ENCODE peak calls at places on chromosomes 2 and 18, in four cellular contexts. One of them, this sample, is unnamed.

GRCh38 chr2:132645176-132645575 is 24.8 kb downstream of the LYPD1 start:
- DNase-seq in pancreas: peak; percentile 61
- DNase-seq in WERI-Rb-1: peak; percentile 76
- DNase-seq in SJSA1: no peak
- DNase-seq in this sample: no peak

GRCh38 chr18:22778996-22779395 is 154.1 kb upstream of the RBBP8 start:
- DNase-seq in pancreas: no peak
- DNase-seq in WERI-Rb-1: no peak
- DNase-seq in SJSA1: no peak
- DNase-seq in this sample: no peak

GRCh38 chr2:68935471-68935870 is 17.2 kb downstream of the GKN2 start:
- DNase-seq in pancreas: no peak
- DNase-seq in WERI-Rb-1: no peak
- DNase-seq in SJSA1: no peak
- DNase-seq in this sample: no peak

GRCh38 chr2:26645792-26646191 is 4.6 kb upstream of the CIB4 start:
- DNase-seq in pancreas: no peak
- DNase-seq in WERI-Rb-1: no peak
- DNase-seq in SJSA1: no peak
- DNase-seq in this sample: no peak

GRCh38 chr2:165469417-165469816 is at the start of gene CSRNP3:
- DNase-seq in pancreas: no peak
- DNase-seq in WERI-Rb-1: peak; percentile 74
- DNase-seq in SJSA1: no peak
- DNase-seq in this sample: peak; percentile 59

GRCh38 chr18:51582551-51582950 is 385.1 kb upstream of the MEX3C start:
- DNase-seq in pancreas: no peak
- DNase-seq in WERI-Rb-1: no peak
- DNase-seq in SJSA1: no peak
- DNase-seq in this sample: no peak

GRCh38 chr2:97763176-97763845 is 49.9 kb downstream of the ZAP70 start:
- DNase-seq in pancreas: no peak
- DNase-seq in WERI-Rb-1: no peak
- DNase-seq in SJSA1: no peak
- DNase-seq in this sample: no peak

GRCh38 chr2:111227716-111228141 is 107.0 kb downstream of the BCL2L11 start:
- DNase-seq in pancreas: no peak
- DNase-seq in WERI-Rb-1: no peak
- DNase-seq in SJSA1: peak; percentile 83
- DNase-seq in this sample: no peak

GRCh38 chr2:127607399-127607908 is 38.5 kb upstream of the GPR17 start:
- DNase-seq in pancreas: peak; percentile 22
- DNase-seq in WERI-Rb-1: peak; percentile 3
- DNase-seq in SJSA1: no peak
- DNase-seq in this sample: no peak

GRCh38 chr18:22639026-22639463 is 221.3 kb upstream of the CTAGE1 start:
- DNase-seq in pancreas: no peak
- DNase-seq in WERI-Rb-1: no peak
- DNase-seq in SJSA1: no peak
- DNase-seq in this sample: no peak

GRCh38 chr2:105877945-105878344 is 133.2 kb downstream of the NCK2 start:
- DNase-seq in pancreas: no peak
- DNase-seq in WERI-Rb-1: no peak
- DNase-seq in SJSA1: no peak
- DNase-seq in this sample: no peak

GRCh38 chr2:177832611-177833133 is 239.9 kb downstream of the PDE11A start:
- DNase-seq in pancreas: no peak
- DNase-seq in WERI-Rb-1: no peak
- DNase-seq in SJSA1: no peak
- DNase-seq in this sample: no peak

GRCh38 chr2:42957109-42958035 is 165.0 kb upstream of the HAAO start:
- DNase-seq in pancreas: no peak
- DNase-seq in WERI-Rb-1: no peak
- DNase-seq in SJSA1: no peak
- DNase-seq in this sample: no peak

GRCh38 chr2:144643537-144644336 is 123.8 kb upstream of the ZEB2 start:
- DNase-seq in pancreas: no peak
- DNase-seq in WERI-Rb-1: no peak
- DNase-seq in SJSA1: no peak
- DNase-seq in this sample: no peak

GRCh38 chr2:134852518-134852917 is 14.1 kb downstream of the ACMSD start:
- DNase-seq in pancreas: no peak
- DNase-seq in WERI-Rb-1: no peak
- DNase-seq in SJSA1: no peak
- DNase-seq in this sample: no peak

GRCh38 chr2:202339052-202339870 is 36.9 kb upstream of the BMPR2 start:
- DNase-seq in pancreas: no peak
- DNase-seq in WERI-Rb-1: no peak
- DNase-seq in SJSA1: no peak
- DNase-seq in this sample: no peak

DNA sequence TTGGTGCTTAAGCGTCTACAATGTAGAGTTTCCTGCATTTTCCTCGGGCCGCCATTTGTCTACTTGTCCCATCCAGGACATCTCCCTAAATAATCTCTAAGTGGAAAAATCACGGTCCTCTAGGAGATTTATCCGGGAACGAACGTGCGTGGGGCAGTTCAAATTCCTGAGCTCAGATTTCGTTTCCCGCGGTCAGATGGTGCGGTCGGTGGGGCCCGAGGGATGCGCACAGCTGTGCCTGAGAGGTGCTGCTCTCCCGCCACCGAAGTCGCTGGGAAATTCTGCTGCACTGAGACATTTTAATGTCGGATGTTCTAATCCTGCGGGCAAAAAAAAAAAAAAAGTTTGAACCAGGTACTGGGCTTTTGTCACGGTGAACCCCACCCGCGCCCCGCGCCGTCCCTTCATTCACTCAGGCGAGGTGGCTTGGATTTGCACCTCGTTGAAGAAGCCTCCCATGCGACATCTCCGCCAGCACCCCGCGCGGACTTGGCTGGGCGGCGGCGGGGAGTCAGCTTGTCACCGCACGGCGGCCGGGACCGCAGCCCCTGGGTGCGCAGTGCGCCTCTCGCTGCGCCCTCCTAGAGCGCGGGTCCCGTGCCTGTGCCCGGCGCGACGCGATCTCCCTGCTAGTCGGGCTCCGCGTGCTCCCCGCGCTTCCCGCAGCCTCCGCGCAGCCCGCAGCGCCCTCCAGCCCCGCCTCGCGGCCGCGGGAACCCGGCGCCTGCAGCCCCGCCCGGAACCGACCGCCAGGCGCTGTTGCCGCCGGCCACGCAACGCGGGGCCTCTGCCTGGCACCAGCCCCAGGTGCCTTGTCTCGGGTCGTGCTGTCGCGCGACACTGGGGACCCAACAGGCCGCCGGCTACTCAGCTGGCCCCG is 192.0 kb upstream of the TCF4 start:
- DNase-seq in pancreas: peak; percentile 55
- DNase-seq in WERI-Rb-1: peak; percentile 38
- DNase-seq in SJSA1: no peak
- DNase-seq in this sample: no peak
- H3K4me3 ChIP-seq in pancreas: peak overlapping the region; percentile 36
- H3K4me3 ChIP-seq in WERI-Rb-1: peak overlapping the region; percentile 63
- H3K4me3 ChIP-seq in SJSA1: no peak overlapping the region
- H3K4me3 ChIP-seq in this sample: peak overlapping the region; percentile 48

GRCh38 chr2:217889656-217890055 is 113.1 kb downstream of the TNS1 start:
- DNase-seq in pancreas: no peak
- DNase-seq in WERI-Rb-1: no peak
- DNase-seq in SJSA1: no peak
- DNase-seq in this sample: no peak

GRCh38 chr2:217890445-217890844 is 112.3 kb downstream of the TNS1 start:
- DNase-seq in pancreas: no peak
- DNase-seq in WERI-Rb-1: peak; percentile 32
- DNase-seq in SJSA1: no peak
- DNase-seq in this sample: peak; percentile 87

GRCh38 chr2:217884985-217885384 is 117.8 kb downstream of the TNS1 start:
- DNase-seq in pancreas: no peak
- DNase-seq in WERI-Rb-1: no peak
- DNase-seq in SJSA1: no peak
- DNase-seq in this sample: no peak

GRCh38 chr2:217886720-217887309 is 116.0 kb downstream of the TNS1 start:
- DNase-seq in pancreas: no peak
- DNase-seq in WERI-Rb-1: peak; percentile 79
- DNase-seq in SJSA1: peak; percentile 38
- DNase-seq in this sample: no peak

DNA sequence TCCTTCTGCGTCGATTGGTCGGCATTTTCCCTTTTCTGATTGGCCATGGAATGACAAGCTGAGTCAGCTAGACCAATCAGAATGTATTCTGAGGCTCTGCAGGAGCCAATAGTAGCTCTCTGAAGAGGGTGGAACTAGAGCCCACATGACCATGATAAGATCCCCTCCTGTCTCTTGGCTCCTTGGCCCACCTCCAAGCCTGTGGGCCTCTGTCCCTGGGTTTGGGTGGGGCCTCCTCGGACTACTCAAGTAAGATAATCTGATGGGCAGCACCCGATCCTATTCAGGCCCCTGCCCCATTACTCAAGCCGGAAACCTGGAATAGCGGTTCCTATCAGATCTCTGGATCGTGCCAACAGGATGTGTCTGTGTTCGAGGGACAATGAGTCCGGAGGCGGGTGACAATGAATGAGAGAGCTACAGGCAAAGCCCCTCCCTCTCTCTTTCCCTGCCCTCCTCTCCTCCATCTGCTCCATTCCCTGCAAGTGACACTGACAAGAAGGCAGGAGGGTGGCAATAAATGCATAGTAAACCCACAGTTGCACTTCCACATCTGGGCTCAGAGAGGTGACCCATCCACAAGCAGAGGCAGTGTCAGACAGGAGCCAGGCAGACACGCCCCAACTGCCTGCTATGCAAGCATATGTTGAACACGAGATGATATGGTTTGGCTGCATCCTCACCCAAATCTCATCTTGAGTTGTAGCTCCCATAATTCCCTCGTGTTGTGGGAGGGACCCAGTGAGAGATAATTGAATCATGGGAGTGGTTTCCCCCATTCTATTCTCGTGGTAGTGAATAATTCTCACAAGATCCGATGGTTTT is 114.7 kb downstream of the TNS1 start:
- DNase-seq in pancreas: no peak
- DNase-seq in WERI-Rb-1: no peak
- DNase-seq in SJSA1: no peak
- DNase-seq in this sample: peak; percentile 90
- H3K27ac ChIP-seq in pancreas: no peak overlapping the region
- H3K27ac ChIP-seq in WERI-Rb-1: no peak overlapping the region
- H3K27ac ChIP-seq in SJSA1: no peak overlapping the region
- H3K27ac ChIP-seq in this sample: peak overlapping the region; percentile 79

GRCh38 chr2:219209818-219210571 is 3.4 kb downstream of the ZFAND2B start:
- DNase-seq in pancreas: no peak
- DNase-seq in WERI-Rb-1: no peak
- DNase-seq in SJSA1: no peak
- DNase-seq in this sample: no peak

GRCh38 chr2:219207254-219207883 is 787 bp downstream of the ZFAND2B start:
- DNase-seq in pancreas: peak; percentile 44
- DNase-seq in WERI-Rb-1: no peak
- DNase-seq in SJSA1: peak; percentile 11
- DNase-seq in this sample: no peak

GRCh38 chr2:219206442-219207253 is at the start of gene ZFAND2B:
- DNase-seq in pancreas: peak; percentile 97
- DNase-seq in WERI-Rb-1: peak; percentile 94
- DNase-seq in SJSA1: peak; percentile 93
- DNase-seq in this sample: peak; percentile 96

GRCh38 chr2:219209236-219209635 is 2.7 kb downstream of the ZFAND2B start:
- DNase-seq in pancreas: peak; percentile 55
- DNase-seq in WERI-Rb-1: no peak
- DNase-seq in SJSA1: no peak
- DNase-seq in this sample: no peak

GRCh38 chr2:219207884-219208740 is 1.5 kb downstream of the ZFAND2B start:
- DNase-seq in pancreas: peak; percentile 41
- DNase-seq in WERI-Rb-1: no peak
- DNase-seq in SJSA1: peak; percentile 28
- DNase-seq in this sample: no peak
- H3K4me3 ChIP-seq in pancreas: no peak overlapping the region
- H3K4me3 ChIP-seq in WERI-Rb-1: no peak overlapping the region
- H3K4me3 ChIP-seq in SJSA1: no peak overlapping the region
- H3K4me3 ChIP-seq in this sample: no peak overlapping the region

GRCh38 chr2:29009270-29009669 is 28.2 kb downstream of the TOGARAM2 start:
- DNase-seq in pancreas: no peak
- DNase-seq in WERI-Rb-1: no peak
- DNase-seq in SJSA1: no peak
- DNase-seq in this sample: no peak

GRCh38 chr2:29010946-29011649 is 30.0 kb downstream of the TOGARAM2 start:
- DNase-seq in pancreas: no peak
- DNase-seq in WERI-Rb-1: peak; percentile 59
- DNase-seq in SJSA1: no peak
- DNase-seq in this sample: no peak

GRCh38 chr2:29012211-29012681 is 31.1 kb downstream of the TOGARAM2 start:
- DNase-seq in pancreas: no peak
- DNase-seq in WERI-Rb-1: peak; percentile 86
- DNase-seq in SJSA1: no peak
- DNase-seq in this sample: peak; percentile 80

GRCh38 chr2:29011650-29012060 is 30.6 kb downstream of the TOGARAM2 start:
- DNase-seq in pancreas: no peak
- DNase-seq in WERI-Rb-1: peak; percentile 81
- DNase-seq in SJSA1: no peak
- DNase-seq in this sample: peak; percentile 86

DNA sequence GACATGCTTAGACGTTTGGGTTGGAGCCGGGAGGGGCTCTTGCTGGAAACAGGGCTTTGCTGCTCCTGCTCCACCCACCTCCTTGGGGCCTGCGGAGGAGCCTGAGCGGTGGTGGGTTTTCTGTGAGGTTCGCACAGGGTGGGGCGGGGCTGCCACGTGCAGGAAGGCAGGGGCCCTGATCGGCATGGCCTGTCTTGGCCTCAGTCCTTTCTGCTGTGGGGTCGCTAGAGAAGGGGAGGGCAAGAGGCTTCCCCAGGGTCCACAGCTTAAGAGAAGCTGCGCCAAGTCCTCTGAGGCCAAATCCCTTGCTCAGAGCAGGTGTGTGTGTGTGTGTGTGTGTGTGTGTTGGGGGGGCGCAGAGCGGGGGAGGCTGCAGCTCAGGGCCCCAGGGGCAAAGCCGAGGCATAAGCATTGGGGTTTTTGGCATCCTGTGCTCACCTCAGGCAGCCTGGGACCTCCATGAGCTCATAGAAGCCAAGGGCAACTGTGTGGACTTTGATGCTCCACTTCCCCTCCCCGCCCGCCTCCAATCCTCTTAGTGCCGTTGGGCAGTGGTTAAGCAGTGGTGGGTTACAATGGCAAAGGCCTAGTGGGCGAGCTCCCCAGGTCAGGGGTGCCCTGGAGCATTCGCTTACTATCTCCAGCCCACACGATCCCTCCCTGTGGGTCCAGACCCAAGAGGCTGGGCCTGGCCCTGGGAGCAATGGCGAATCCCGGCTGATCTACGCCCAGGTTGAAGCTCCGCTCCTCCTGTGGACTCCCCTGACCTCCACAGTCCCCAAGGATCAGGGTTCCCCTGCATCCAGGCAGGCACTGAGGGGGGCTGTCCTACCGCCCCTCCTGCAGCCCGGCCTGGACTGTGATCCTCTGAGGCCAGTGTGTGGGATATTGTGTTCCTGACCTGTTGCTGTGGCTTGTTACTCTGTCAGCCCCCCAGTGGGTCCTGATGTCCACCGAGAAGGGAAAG is 28.9 kb downstream of the TOGARAM2 start:
- DNase-seq in pancreas: no peak
- DNase-seq in WERI-Rb-1: peak; percentile 47
- DNase-seq in SJSA1: no peak
- DNase-seq in this sample: no peak
- H3K27ac ChIP-seq in pancreas: no peak overlapping the region
- H3K27ac ChIP-seq in WERI-Rb-1: peak overlapping the region; percentile 80
- H3K27ac ChIP-seq in SJSA1: no peak overlapping the region
- H3K27ac ChIP-seq in this sample: peak overlapping the region; percentile 90

This sample was measured in right atrium auricular region.